ENCODE peak calls at places on chromosomes 7 and 10, in nine cellular contexts. L is ACHN; A is AML-193; N is activated CD4-positive, alpha-beta T cell treated with anti-CD3 and anti-CD28 coated beads for 48 hours; S is T1000; Y is LoVo; U is psoas muscle; C is GDM1; Z is CD8-positive, alpha-beta memory T cell. H is an unnamed sample.

GRCh38 chr7:100488333-100489095 is 4.8 kb downstream of the NYAP1 start:
- DNase-seq in Z (no peak), S (no peak), N (no peak), Y (no peak), U (no peak), C (no peak), A (no peak), L (no peak), H (no peak)

GRCh38 chr10:48476279-48476982 is 128.4 kb downstream of the ARHGAP22 start:
- DNase-seq in A (no peak), U (no peak), S (no peak), Y (no peak), N (no peak), Z (no peak), L (no peak), C (no peak), H (no peak)

GRCh38 chr7:41877118-41877517 is 174.2 kb upstream of the INHBA start:
- DNase-seq in N (no peak), L (no peak), Z (no peak), A (no peak), S (no peak), Y (no peak), U (no peak), C (no peak), H (no peak)

GRCh38 chr7:130632111-130632510 is 36.4 kb downstream of the COPG2 start:
- DNase-seq in A (no peak), Z (no peak), Y (no peak), L (no peak), N (no peak), U (no peak), S (no peak), C (no peak), H (no peak)

GRCh38 chr7:5672468-5672867 is 109.0 kb downstream of the RNF216 start:
- DNase-seq in N (no peak), A (no peak), Y (no peak), L (no peak), S (no peak), U (no peak), Z (no peak), C (no peak), H (no peak)

GRCh38 chr10:61836888-61837747 is 64.4 kb upstream of the ARID5B start:
- DNase-seq in N (no peak), L (peak), Z (no peak), Y (peak), C (no peak), A (no peak), U (no peak), S (no peak), H (no peak)

GRCh38 chr7:111103678-111104274 is 12.8 kb downstream of the LRRN3 start:
- DNase-seq in A (no peak), Z (no peak), C (no peak), U (no peak), S (no peak), Y (no peak), L (no peak), N (no peak), H (no peak)

GRCh38 chr7:122790132-122790531 is 87.4 kb upstream of the RNF148 start:
- DNase-seq in L (no peak), S (no peak), A (no peak), Y (no peak), Z (no peak), N (no peak), C (no peak), U (no peak), H (no peak)

GRCh38 chr10:124599588-124600050 is 138.0 kb downstream of the LHPP start:
- DNase-seq in N (no peak), A (no peak), C (no peak), Z (peak), U (peak), L (no peak), S (no peak), Y (no peak), H (no peak)

GRCh38 chr7:69531050-69531449 is 67.2 kb upstream of the AUTS2 start:
- DNase-seq in Z (no peak), A (no peak), S (no peak), N (no peak), U (no peak), L (no peak), C (no peak), Y (no peak), H (no peak)

GRCh38 chr7:130063036-130063435 is 7.3 kb upstream of the KLHDC10 start:
- DNase-seq in A (peak), U (peak), C (peak), S (no peak), Z (peak), L (peak), Y (peak), N (peak), H (no peak)

GRCh38 chr7:29609162-29610030 is 45.8 kb downstream of the PRR15 start:
- DNase-seq in S (no peak), Z (no peak), C (no peak), U (no peak), N (no peak), A (no peak), L (peak), Y (peak), H (no peak)

GRCh38 chr7:75854233-75854632 is 24.6 kb upstream of the RHBDD2 start:
- DNase-seq in C (no peak), N (no peak), U (no peak), S (no peak), L (no peak), Z (no peak), Y (no peak), A (no peak), H (no peak)

GRCh38 chr7:101085000-101085948 is at the start of gene TRIM56:
- DNase-seq in A (peak), Z (peak), S (peak), U (peak), N (peak), C (peak), Y (peak), L (peak), H (peak)

GRCh38 chr7:12929416-12930140 is 242.1 kb downstream of the ARL4A start:
- DNase-seq in Z (no peak), N (no peak), L (peak), A (no peak), Y (no peak), S (no peak), U (no peak), C (no peak), H (no peak)

GRCh38 chr10:36670616-36671402 is 454.6 kb upstream of the ANKRD30A start:
- DNase-seq in C (no peak), N (no peak), Z (no peak), U (no peak), A (no peak), S (no peak), Y (no peak), L (no peak), H (no peak)

GRCh38 chr10:76352300-76352699 is 920.9 kb downstream of the LRMDA start:
- DNase-seq in C (no peak), Z (no peak), Y (no peak), A (no peak), S (peak), U (no peak), L (peak), N (no peak), H (no peak)

GRCh38 chr10:69451784-69452251 is 553 bp downstream of the TSPAN15 start:
- DNase-seq in N (peak), A (no peak), Z (no peak), S (no peak), Y (peak), L (peak), C (no peak), U (no peak), H (no peak)

GRCh38 chr7:149414745-149415390 is 46.0 kb downstream of the ZNF777 start:
- DNase-seq in C (no peak), U (peak), Z (peak), S (no peak), Y (no peak), L (no peak), N (peak), A (no peak), H (peak)

GRCh38 chr10:59079386-59080226 is 96.8 kb upstream of the PHYHIPL start:
- DNase-seq in U (no peak), L (peak), C (no peak), N (no peak), A (no peak), Y (no peak), Z (no peak), S (no peak), H (no peak)

H was measured in occipital lobe.